ENCODE peak calls at places on chromosomes 4 and X, in seven cellular contexts. Q is NCI-H2081, Y is GM12865, V is HCT116, Z is mammary epithelial cell, H is lower leg skin, K is endothelial cell. X is an unnamed sample.

GRCh38 chrX:40245411-40246140 is 147.8 kb upstream of the BCOR start:
- DNase-seq in Z (no peak), K (no peak), Y (no peak), H (no peak), Q (no peak), V (no peak), X (no peak)

GRCh38 chrX:68997461-68997860 is 167.8 kb downstream of the PJA1 start:
- DNase-seq in Q (no peak), Y (no peak), Z (no peak), V (no peak), K (no peak), H (peak; percentile 12), X (no peak)

GRCh38 chr4:133000012-133000411 is 149.1 kb upstream of the PCDH10 start:
- DNase-seq in Y (no peak), Z (peak; percentile 27), V (no peak), K (no peak), H (no peak), Q (no peak), X (no peak)

GRCh38 chrX:100350704-100351489 is 59.2 kb downstream of the PCDH19 start:
- DNase-seq in Q (no peak), H (no peak), Z (no peak), Y (no peak), K (no peak), V (no peak), X (no peak)

GRCh38 chr4:86536166-86536565 is 57.9 kb upstream of the PTPN13 start:
- DNase-seq in K (no peak), Q (no peak), V (no peak), Y (no peak), H (no peak), Z (no peak), X (no peak)

GRCh38 chrX:41350150-41350975 is 16.4 kb downstream of the DDX3X start:
- DNase-seq in Q (no peak), V (no peak), K (no peak), Y (no peak), Z (no peak), H (no peak), X (peak; percentile 23)

GRCh38 chr4:28360681-28361080 is 1500.0 kb downstream of the STIM2 start:
- DNase-seq in K (no peak), Z (peak; percentile 45), Y (no peak), Q (no peak), H (no peak), V (no peak), X (no peak)

GRCh38 chrX:9349572-9350259 is 115.1 kb upstream of the TBL1X start:
- DNase-seq in V (no peak), Z (peak; percentile 1), Y (no peak), H (no peak), Q (no peak), K (no peak), X (no peak)

GRCh38 chr4:129098578-129098977 is 2.6 kb downstream of the C4orf33 start:
- DNase-seq in Z (no peak), Y (no peak), K (no peak), Q (no peak), H (no peak), V (no peak), X (no peak)

GRCh38 chr4:102610476-102610875 is 109.3 kb downstream of the NFKB1 start:
- DNase-seq in Z (no peak), K (no peak), Y (no peak), V (no peak), Q (no peak), H (no peak), X (no peak)

GRCh38 chrX:80290834-80291233 is 129.4 kb upstream of the TENT5D start:
- DNase-seq in Z (no peak), K (no peak), H (no peak), V (no peak), Q (no peak), Y (no peak), X (no peak)

GRCh38 chr4:81528979-81529378 is 57.3 kb upstream of the RASGEF1B start:
- DNase-seq in H (no peak), Y (no peak), Z (no peak), Q (no peak), V (no peak), K (no peak), X (no peak)

GRCh38 chr4:1834047-1834769 is 21.7 kb downstream of the LETM1 start:
- DNase-seq in Q (no peak), K (no peak), V (no peak), Y (peak; percentile 80), Z (no peak), H (no peak), X (no peak)

GRCh38 chrX:72306851-72307645 is 1.3 kb upstream of the CITED1 start:
- DNase-seq in H (no peak), Y (peak; percentile 34), Q (peak; percentile 68), Z (peak; percentile 70), K (peak; percentile 44), V (peak; percentile 22), X (peak; percentile 49)

GRCh38 chr4:73985528-73985852 is 2.5 kb downstream of the PPBP start:
- DNase-seq in K (no peak), Y (no peak), Z (no peak), V (no peak), Q (no peak), H (no peak), X (no peak)

GRCh38 chr4:117898496-117898895 is 135.8 kb upstream of the NDST3 start:
- DNase-seq in V (no peak), H (no peak), Y (no peak), K (no peak), Z (no peak), Q (no peak), X (no peak)

GRCh38 chrX:42930951-42931350 is 153.0 kb upstream of the PPP1R2C start:
- DNase-seq in Q (no peak), V (no peak), H (no peak), Z (no peak), K (no peak), Y (no peak), X (no peak)

GRCh38 chrX:136227948-136228584 is 23.1 kb downstream of the MAP7D3 start:
- DNase-seq in Y (peak; percentile 38), H (no peak), V (no peak), K (no peak), Z (no peak), Q (no peak), X (no peak)

GRCh38 chr4:99845708-99846469 is 29.3 kb downstream of the DAPP1 start:
- DNase-seq in K (no peak), Q (peak; percentile 9), Z (no peak), Y (peak; percentile 62), V (no peak), H (no peak), X (no peak)

GRCh38 chrX:113548308-113549015 is 707.8 kb upstream of the AMOT start:
- DNase-seq in K (no peak), Q (peak; percentile 34), Z (no peak), Y (no peak), H (no peak), V (no peak), X (no peak)

GRCh38 chr4:75800972-75801371 is 76.6 kb downstream of the USO1 start:
- DNase-seq in K (no peak), V (no peak), Q (no peak), H (no peak), Z (peak; percentile 39), Y (no peak), X (no peak)

GRCh38 chr4:40264995-40265909 is 68.4 kb downstream of the RHOH start:
- DNase-seq in V (no peak), Y (no peak), Z (no peak), Q (peak; percentile 74), H (no peak), K (no peak), X (peak; percentile 66)

GRCh38 chr4:110216079-110216478 is 17.7 kb upstream of the ELOVL6 start:
- DNase-seq in Q (no peak), H (no peak), V (no peak), Z (no peak), K (no peak), Y (no peak), X (no peak)

GRCh38 chr4:130043796-130044195 is 947.8 kb downstream of the C4orf33 start:
- DNase-seq in Q (no peak), Y (no peak), Z (no peak), V (no peak), H (no peak), K (no peak), X (no peak)

GRCh38 chr4:152705918-152706317 is 26.1 kb upstream of the TMEM154 start:
- DNase-seq in H (no peak), V (no peak), Z (no peak), K (no peak), Q (no peak), Y (no peak), X (no peak)

GRCh38 chr4:99400831-99401230 is 34.3 kb downstream of the ADH7 start:
- DNase-seq in H (no peak), Z (no peak), K (no peak), Q (no peak), V (no peak), Y (no peak), X (no peak)

GRCh38 chr4:184424993-184425758 is 49.2 kb downstream of the IRF2 start:
- DNase-seq in Y (no peak), Z (peak; percentile 61), Q (no peak), H (peak; percentile 85), V (no peak), K (no peak), X (no peak)

GRCh38 chr4:8050555-8051206 is 107.9 kb downstream of the ABLIM2 start:
- DNase-seq in V (no peak), Y (no peak), H (no peak), K (no peak), Q (peak; percentile 98), Z (no peak), X (peak; percentile 29)

GRCh38 chr4:10092481-10093272 is 23.9 kb downstream of the WDR1 start:
- DNase-seq in Z (no peak), Y (no peak), H (no peak), Q (no peak), K (no peak), V (no peak), X (no peak)

GRCh38 chr4:34633216-34633615 is 1611.1 kb downstream of the ARAP2 start:
- DNase-seq in K (no peak), Z (no peak), Y (no peak), Q (no peak), V (no peak), H (no peak), X (no peak)

GRCh38 chr4:55920571-55920970 is 28.2 kb upstream of the CEP135 start:
- DNase-seq in H (no peak), Y (no peak), K (no peak), Q (no peak), Z (no peak), V (no peak), X (no peak)

GRCh38 chr4:41141910-41142309 is 72.4 kb downstream of the APBB2 start:
- DNase-seq in V (no peak), Y (no peak), Z (peak; percentile 69), H (no peak), K (no peak), Q (no peak), X (no peak)

GRCh38 chr4:109978704-109979103 is 66.0 kb downstream of the EGF start:
- DNase-seq in Y (no peak), K (no peak), V (no peak), Q (no peak), H (no peak), Z (no peak), X (no peak)

GRCh38 chrX:129755779-129756650 is 17.2 kb downstream of the XPNPEP2 start:
- DNase-seq in K (no peak), V (no peak), Q (no peak), Y (peak; percentile 55), H (no peak), Z (no peak), X (peak; percentile 24)

X was measured in K562.